ENCODE peak calls at places on chromosomes 16 and 17, in five cellular contexts. One of them, this sample, is unnamed.
A peak's percentile ranks its signal among the peaks of the same experiment; 100 is the strongest.

GRCh38 chr16:89052824-89053724 is 40.6 kb upstream of the ACSF3 start:
- DNase-seq in COR-L47: peak; percentile 94
- DNase-seq in substantia nigra: peak; percentile 96
- DNase-seq in transverse colon: peak; percentile 92
- DNase-seq in right cardiac atrium: peak; percentile 46
- DNase-seq in this sample: peak; percentile 79

GRCh38 chr17:7260151-7260550 is 2.1 kb downstream of the CLDN7 start:
- DNase-seq in right cardiac atrium: no peak
- DNase-seq in transverse colon: peak; percentile 37
- DNase-seq in substantia nigra: no peak
- DNase-seq in COR-L47: no peak
- DNase-seq in this sample: peak; percentile 48

GRCh38 chr16:83300326-83300725 is 507.5 kb upstream of the HSBP1 start:
- DNase-seq in right cardiac atrium: no peak
- DNase-seq in transverse colon: no peak
- DNase-seq in COR-L47: no peak
- DNase-seq in substantia nigra: no peak
- DNase-seq in this sample: peak; percentile 6

GRCh38 chr16:72066747-72067146 is 3.7 kb downstream of the HPR start:
- DNase-seq in right cardiac atrium: no peak
- DNase-seq in substantia nigra: no peak
- DNase-seq in COR-L47: no peak
- DNase-seq in transverse colon: no peak
- DNase-seq in this sample: peak; percentile 56

GRCh38 chr17:15885770-15886169 is 59.2 kb upstream of the ADORA2B start:
- DNase-seq in transverse colon: no peak
- DNase-seq in COR-L47: no peak
- DNase-seq in right cardiac atrium: no peak
- DNase-seq in substantia nigra: no peak
- DNase-seq in this sample: no peak

GRCh38 chr16:89355686-89356085 is 134.7 kb downstream of the ANKRD11 start:
- DNase-seq in substantia nigra: no peak
- DNase-seq in COR-L47: no peak
- DNase-seq in right cardiac atrium: peak; percentile 18
- DNase-seq in transverse colon: no peak
- DNase-seq in this sample: no peak

GRCh38 chr16:13953501-13953900 is 33.5 kb downstream of the ERCC4 start:
- DNase-seq in COR-L47: no peak
- DNase-seq in substantia nigra: no peak
- DNase-seq in right cardiac atrium: no peak
- DNase-seq in transverse colon: no peak
- DNase-seq in this sample: no peak

GRCh38 chr17:55086635-55087058 is 118.1 kb downstream of the STXBP4 start:
- DNase-seq in substantia nigra: no peak
- DNase-seq in COR-L47: no peak
- DNase-seq in transverse colon: no peak
- DNase-seq in right cardiac atrium: no peak
- DNase-seq in this sample: peak; percentile 27

GRCh38 chr16:24748242-24748641 is 18.8 kb downstream of the TNRC6A start:
- DNase-seq in transverse colon: no peak
- DNase-seq in substantia nigra: peak; percentile 36
- DNase-seq in right cardiac atrium: no peak
- DNase-seq in COR-L47: no peak
- DNase-seq in this sample: peak; percentile 60

GRCh38 chr17:43530303-43531081 is 15.6 kb downstream of the ETV4 start:
- DNase-seq in substantia nigra: no peak
- DNase-seq in transverse colon: no peak
- DNase-seq in right cardiac atrium: peak; percentile 87
- DNase-seq in COR-L47: no peak
- DNase-seq in this sample: peak; percentile 99

GRCh38 chr17:81513669-81514484 is 1.3 kb upstream of the ACTG1 start:
- DNase-seq in substantia nigra: peak; percentile 66
- DNase-seq in transverse colon: peak; percentile 66
- DNase-seq in right cardiac atrium: peak; percentile 89
- DNase-seq in COR-L47: peak; percentile 82
- DNase-seq in this sample: peak; percentile 90

GRCh38 chr17:77451894-77452852 is 311.4 kb downstream of the SEC14L1 start:
- DNase-seq in COR-L47: peak; percentile 64
- DNase-seq in right cardiac atrium: peak; percentile 91
- DNase-seq in transverse colon: peak; percentile 83
- DNase-seq in substantia nigra: peak; percentile 50
- DNase-seq in this sample: peak; percentile 85

GRCh38 chr17:54505404-54505803 is 395.2 kb upstream of the TOM1L1 start:
- DNase-seq in substantia nigra: no peak
- DNase-seq in transverse colon: no peak
- DNase-seq in right cardiac atrium: no peak
- DNase-seq in COR-L47: no peak
- DNase-seq in this sample: no peak

GRCh38 chr16:71954699-71955195 is 45.5 kb downstream of the PKD1L3 start:
- DNase-seq in right cardiac atrium: no peak
- DNase-seq in COR-L47: no peak
- DNase-seq in transverse colon: no peak
- DNase-seq in substantia nigra: no peak
- DNase-seq in this sample: no peak

GRCh38 chr16:2042171-2042570 is 5.5 kb downstream of the NTHL1 start:
- DNase-seq in right cardiac atrium: peak; percentile 83
- DNase-seq in COR-L47: no peak
- DNase-seq in substantia nigra: no peak
- DNase-seq in transverse colon: no peak
- DNase-seq in this sample: peak; percentile 97

GRCh38 chr16:19700319-19700781 is 17.7 kb downstream of the KNOP1 start:
- DNase-seq in COR-L47: peak; percentile 62
- DNase-seq in substantia nigra: peak; percentile 11
- DNase-seq in transverse colon: peak; percentile 57
- DNase-seq in right cardiac atrium: no peak
- DNase-seq in this sample: peak; percentile 80

GRCh38 chr16:79278506-79278905 is 322.0 kb downstream of the MAF start:
- DNase-seq in COR-L47: no peak
- DNase-seq in transverse colon: peak; percentile 44
- DNase-seq in right cardiac atrium: no peak
- DNase-seq in substantia nigra: no peak
- DNase-seq in this sample: no peak

GRCh38 chr17:66570353-66571195 is 264.3 kb upstream of the CACNG5 start:
- DNase-seq in right cardiac atrium: no peak
- DNase-seq in COR-L47: no peak
- DNase-seq in substantia nigra: no peak
- DNase-seq in transverse colon: no peak
- DNase-seq in this sample: no peak

GRCh38 chr16:12187939-12188673 is 211.6 kb downstream of the SNX29 start:
- DNase-seq in COR-L47: no peak
- DNase-seq in transverse colon: no peak
- DNase-seq in substantia nigra: no peak
- DNase-seq in right cardiac atrium: no peak
- DNase-seq in this sample: no peak

GRCh38 chr16:55326261-55326802 is 2.3 kb downstream of the IRX6 start:
- DNase-seq in transverse colon: no peak
- DNase-seq in substantia nigra: no peak
- DNase-seq in right cardiac atrium: peak; percentile 27
- DNase-seq in COR-L47: no peak
- DNase-seq in this sample: no peak

GRCh38 chr16:87560428-87561199 is 41.7 kb upstream of the JPH3 start:
- DNase-seq in substantia nigra: peak; percentile 82
- DNase-seq in COR-L47: peak; percentile 14
- DNase-seq in transverse colon: peak; percentile 51
- DNase-seq in right cardiac atrium: peak; percentile 85
- DNase-seq in this sample: peak; percentile 14

GRCh38 chr17:78671607-78672404 is 94.6 kb upstream of the DNAH17 start:
- DNase-seq in substantia nigra: no peak
- DNase-seq in COR-L47: no peak
- DNase-seq in transverse colon: no peak
- DNase-seq in right cardiac atrium: no peak
- DNase-seq in this sample: no peak

GRCh38 chr16:90037202-90037765 is 18.0 kb upstream of the DBNDD1 start:
- DNase-seq in substantia nigra: peak; percentile 19
- DNase-seq in transverse colon: no peak
- DNase-seq in right cardiac atrium: peak; percentile 64
- DNase-seq in COR-L47: no peak
- DNase-seq in this sample: no peak

GRCh38 chr17:1736348-1737281 is 6.1 kb upstream of the SERPINF2 start:
- DNase-seq in COR-L47: no peak
- DNase-seq in transverse colon: peak; percentile 52
- DNase-seq in right cardiac atrium: peak; percentile 87
- DNase-seq in substantia nigra: peak; percentile 64
- DNase-seq in this sample: no peak

GRCh38 chr17:82302991-82303943 is 14.1 kb downstream of the CD7 start:
- DNase-seq in transverse colon: no peak
- DNase-seq in substantia nigra: no peak
- DNase-seq in COR-L47: no peak
- DNase-seq in right cardiac atrium: peak; percentile 50
- DNase-seq in this sample: no peak

GRCh38 chr16:23290189-23291062 is 11.7 kb upstream of the SCNN1B start:
- DNase-seq in right cardiac atrium: no peak
- DNase-seq in transverse colon: no peak
- DNase-seq in COR-L47: no peak
- DNase-seq in substantia nigra: no peak
- DNase-seq in this sample: no peak

GRCh38 chr16:57991551-57992059 is 8.9 kb downstream of the ZNF319 start:
- DNase-seq in COR-L47: no peak
- DNase-seq in substantia nigra: no peak
- DNase-seq in right cardiac atrium: no peak
- DNase-seq in transverse colon: no peak
- DNase-seq in this sample: no peak

GRCh38 chr16:89335803-89336485 is 118.4 kb downstream of the ZNF778 start:
- DNase-seq in transverse colon: no peak
- DNase-seq in COR-L47: no peak
- DNase-seq in substantia nigra: no peak
- DNase-seq in right cardiac atrium: peak; percentile 51
- DNase-seq in this sample: no peak

GRCh38 chr17:55420776-55421178 is 858 bp downstream of the MMD start:
- DNase-seq in transverse colon: peak; percentile 57
- DNase-seq in substantia nigra: peak; percentile 60
- DNase-seq in COR-L47: no peak
- DNase-seq in right cardiac atrium: peak; percentile 85
- DNase-seq in this sample: peak; percentile 47

GRCh38 chr16:6165330-6165984 is 1067.9 kb upstream of the EEF2KMT start:
- DNase-seq in substantia nigra: no peak
- DNase-seq in right cardiac atrium: no peak
- DNase-seq in COR-L47: no peak
- DNase-seq in transverse colon: no peak
- DNase-seq in this sample: peak; percentile 8

GRCh38 chr16:69105501-69106361 is at the start of gene HAS3:
- DNase-seq in right cardiac atrium: peak; percentile 79
- DNase-seq in COR-L47: peak; percentile 61
- DNase-seq in transverse colon: peak; percentile 75
- DNase-seq in substantia nigra: peak; percentile 33
- DNase-seq in this sample: peak; percentile 69